ENCODE peak calls at places on chromosomes 4 and X, in ten cellular contexts. P, B, J, W, L, C, T, F, U and I are unnamed samples. For H3K4me1, the result is how much of the 10 kb centered on the place peaks cover.

GRCh38 chr4:25925486-25926201 is 11.6 kb downstream of the SMIM20 start:
- DNase-seq in J (no peak), W (no peak), P (peak), T (no peak), C (no peak), U (peak), F (peak), B (peak), L (peak), I (no peak)

GRCh38 chr4:31291238-31291637 is 571.1 kb downstream of the PCDH7 start:
- DNase-seq in W (no peak), T (no peak), L (no peak), B (no peak), F (no peak), J (no peak), P (peak), C (peak), U (no peak), I (no peak)

GRCh38 chr4:152245706-152246105 is 290.2 kb downstream of the FBXW7 start:
- DNase-seq in F (no peak), U (no peak), T (no peak), J (no peak), L (no peak), P (no peak), B (no peak), W (no peak), C (no peak), I (no peak)

GRCh38 chrX:123405231-123405630 is 221.2 kb downstream of the GRIA3 start:
- DNase-seq in P (no peak), J (no peak), T (no peak), C (no peak), L (no peak), W (no peak), F (no peak), U (no peak), B (no peak), I (no peak)

GRCh38 chr4:150096625-150097024 is 18.4 kb downstream of the DCLK2 start:
- DNase-seq in U (no peak), P (no peak), B (no peak), C (no peak), L (no peak), F (no peak), T (no peak), W (no peak), J (no peak), I (no peak)

GRCh38 chrX:51395807-51396728 is 63.4 kb downstream of the NUDT10 start:
- DNase-seq in W (peak), C (no peak), J (peak), F (no peak), B (no peak), P (peak), L (no peak), T (no peak), U (peak), I (peak)

GRCh38 chr4:142631836-142632235 is 214.3 kb downstream of the INPP4B start:
- DNase-seq in L (no peak), J (no peak), W (no peak), C (no peak), U (no peak), B (no peak), T (no peak), P (no peak), F (no peak), I (no peak)

GRCh38 chrX:54550821-54551220 is 20.8 kb downstream of the GNL3L start:
- DNase-seq in P (no peak), U (no peak), B (no peak), T (no peak), F (no peak), W (no peak), C (no peak), L (no peak), J (no peak), I (no peak)

GRCh38 chrX:77617206-77617605 is 168.8 kb downstream of the ATRX start:
- DNase-seq in U (no peak), J (no peak), P (no peak), L (no peak), T (no peak), W (no peak), C (no peak), F (no peak), B (no peak), I (no peak)

GRCh38 chrX:111854778-111855490 is 21.0 kb upstream of the TRPC5OS start:
- DNase-seq in B (no peak), J (no peak), F (no peak), T (no peak), C (no peak), P (peak), U (no peak), W (no peak), L (no peak), I (no peak)

GRCh38 chrX:10722804-10723364 is 102.5 kb upstream of the MID1 start:
- DNase-seq in L (peak), F (peak), C (peak), U (peak), W (peak), P (peak), T (peak), B (no peak), J (peak), I (no peak)

GRCh38 chrX:96204928-96205327 is 479.7 kb upstream of the DIAPH2 start:
- DNase-seq in F (no peak), B (no peak), J (no peak), C (no peak), P (no peak), W (no peak), U (no peak), L (no peak), T (no peak), I (no peak)

GRCh38 chr4:10305816-10306215 is 151.4 kb downstream of the ZNF518B start:
- DNase-seq in U (no peak), L (no peak), W (no peak), J (no peak), P (no peak), C (no peak), T (no peak), B (no peak), F (no peak), I (no peak)

GRCh38 chrX:34875204-34875603 is 67.4 kb upstream of the FAM47B start:
- DNase-seq in F (no peak), W (no peak), P (no peak), C (no peak), B (no peak), U (peak), L (no peak), T (no peak), J (no peak), I (no peak)

GRCh38 chr4:75325316-75325715 is 188.9 kb downstream of the RCHY1 start:
- DNase-seq in F (no peak), T (no peak), J (no peak), W (no peak), L (no peak), P (peak), U (no peak), C (no peak), B (no peak), I (no peak)

GRCh38 chr4:99652596-99653436 is 4.8 kb downstream of the C4orf54 start:
- DNase-seq in T (no peak), J (no peak), P (no peak), C (no peak), F (no peak), L (no peak), B (no peak), U (no peak), W (no peak), I (peak)

GRCh38 chr4:2251073-2251794 is 9.3 kb upstream of the HAUS3 start:
- DNase-seq in L (peak), P (no peak), B (peak), F (peak), T (no peak), U (no peak), W (peak), C (no peak), J (no peak), I (peak)

GRCh38 chrX:53445977-53446376 is 11.8 kb upstream of the HSD17B10 start:
- DNase-seq in J (peak), T (peak), B (no peak), W (no peak), L (no peak), P (peak), U (peak), F (peak), C (peak), I (no peak)

GRCh38 chr4:111204807-111205206 is 581.9 kb upstream of the PITX2 start:
- DNase-seq in U (no peak), P (no peak), F (no peak), L (no peak), T (no peak), B (no peak), J (no peak), C (no peak), W (no peak), I (no peak)

GRCh38 chr4:40190465-40190864 is 6.4 kb upstream of the RHOH start:
- DNase-seq in W (no peak), T (no peak), B (no peak), L (no peak), F (no peak), J (no peak), C (no peak), U (no peak), P (no peak), I (no peak)
- H3K4me3 ChIP-seq in W (no peak), T (no peak), B (no peak), L (no peak), F (no peak), J (peak), C (no peak), U (no peak), P (no peak), I (peak)

GRCh38 chr4:165327211-165328100 is at the start of gene MSMO1:
- DNase-seq in T (peak), U (peak), B (peak), C (peak), P (peak), W (peak), L (peak), F (peak), J (peak), I (peak)

GRCh38 chr4:165330071-165330470 is 2.6 kb downstream of the MSMO1 start:
- DNase-seq in U (no peak), L (no peak), B (no peak), J (no peak), T (no peak), C (no peak), P (no peak), W (no peak), F (no peak), I (no peak)

GRCh38 chr4:165328101-165328425 is 594 bp downstream of the MSMO1 start:
- DNase-seq in F (no peak), T (no peak), L (no peak), C (no peak), W (no peak), U (no peak), B (no peak), J (no peak), P (no peak), I (no peak)

GRCh38 chr4:165326831-165327210 is 648 bp upstream of the MSMO1 start:
- DNase-seq in T (peak), W (no peak), B (no peak), F (no peak), U (peak), L (no peak), J (no peak), P (peak), C (no peak), I (peak)

GRCh38 chr4:165328708-165329107 is 1.2 kb downstream of the MSMO1 start:
- DNase-seq in L (no peak), U (no peak), C (no peak), F (no peak), J (no peak), P (no peak), W (no peak), T (no peak), B (no peak), I (no peak)
- H3K4me1 ChIP-seq in L (under half), U (under half), C (under half), F (under half), J (under half), P (under half), W (under half), T (under half), B (under half), I (half or more)

GRCh38 chrX:67725471-67725870 is 181.7 kb downstream of the AR start:
- DNase-seq in T (no peak), P (no peak), U (no peak), C (no peak), F (no peak), J (no peak), W (no peak), B (no peak), L (no peak), I (no peak)
- H3K4me3 ChIP-seq in T (no peak), P (no peak), U (no peak), C (no peak), F (no peak), J (no peak), W (no peak), B (no peak), L (no peak), I (no peak)

DNA sequence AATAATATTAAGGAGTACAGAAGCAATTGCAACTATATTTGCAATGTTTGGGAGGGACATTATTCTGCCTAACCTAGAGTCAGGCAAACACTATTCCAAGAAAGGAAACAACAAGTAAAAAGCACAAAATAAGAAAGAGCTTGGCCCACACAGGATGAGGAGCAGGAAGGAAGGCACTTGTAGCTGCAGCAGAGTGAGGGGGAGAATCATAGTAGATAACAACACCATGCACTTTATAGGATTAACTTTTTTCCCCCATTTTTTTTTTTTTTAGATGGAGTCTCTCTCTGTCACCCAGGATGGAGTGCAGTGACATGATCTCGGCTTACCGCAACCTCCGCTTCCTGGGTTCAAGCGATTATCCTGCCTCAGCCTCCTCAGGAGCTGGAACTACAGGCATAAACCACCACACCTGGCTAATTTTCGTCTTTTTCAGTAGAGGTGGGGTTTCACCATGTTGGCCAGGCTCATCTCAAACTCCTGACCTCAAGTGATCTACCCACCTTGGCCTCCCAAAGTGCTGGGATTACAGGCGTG is 10.3 kb upstream of the JCHAIN start:
- DNase-seq in U (no peak), C (no peak), P (no peak), T (no peak), J (no peak), B (no peak), F (no peak), L (no peak), W (no peak), I (no peak)
- H3K4me1 ChIP-seq in U (under half), C (under half), P (under half), T (under half), J (under half), B (under half), F (under half), L (under half), W (under half), I (under half)

DNA sequence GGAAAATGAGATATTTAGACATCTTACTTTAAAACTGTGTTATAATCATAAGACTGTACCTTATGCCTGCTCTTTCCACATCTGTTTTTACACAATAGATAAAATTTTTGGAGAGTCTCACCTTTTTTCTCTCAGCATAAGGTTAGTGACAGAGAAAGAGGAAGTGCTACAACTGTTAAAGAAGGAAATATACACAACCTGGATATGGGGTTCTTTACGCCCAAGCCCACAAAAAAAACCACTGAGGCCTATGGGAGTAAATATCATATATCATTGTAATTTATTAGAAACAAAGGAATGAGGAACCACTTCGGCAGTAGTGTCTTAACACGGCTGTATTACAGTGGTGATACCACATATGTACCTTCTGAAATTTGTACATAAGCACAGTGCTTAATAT is 265.9 kb upstream of the GK2 start:
- DNase-seq in F (no peak), W (no peak), T (no peak), J (no peak), B (no peak), P (no peak), C (no peak), L (no peak), U (no peak), I (no peak)
- H3K4me3 ChIP-seq in F (no peak), W (no peak), T (no peak), J (no peak), B (no peak), P (no peak), C (no peak), L (no peak), U (no peak), I (no peak)

GRCh38 chr4:783133-783541 is 42.8 kb downstream of the CPLX1 start:
- DNase-seq in U (no peak), B (no peak), L (no peak), J (no peak), T (no peak), C (no peak), F (no peak), W (peak), P (no peak), I (peak)
- H3K4me1 ChIP-seq in U (under half), B (half or more), L (under half), J (under half), T (under half), C (under half), F (under half), W (under half), P (under half), I (half or more)

GRCh38 chr4:172750910-172751309 is 417.7 kb upstream of the GALNT7 start:
- DNase-seq in C (no peak), P (no peak), F (no peak), W (no peak), L (no peak), U (no peak), J (no peak), B (no peak), T (no peak), I (no peak)

GRCh38 chr4:172751550-172751949 is 417.1 kb upstream of the GALNT7 start:
- DNase-seq in U (no peak), B (no peak), F (no peak), L (no peak), J (no peak), C (no peak), W (no peak), T (no peak), P (no peak), I (no peak)
- H3K4me3 ChIP-seq in U (no peak), B (no peak), F (no peak), L (no peak), J (no peak), C (no peak), W (no peak), T (no peak), P (no peak), I (no peak)